ENCODE peak calls at places on chromosomes 5 and 9, in six cellular contexts. One of them, this sample, is unnamed.

GRCh38 chr5:131394128-131394527 is 130.3 kb downstream of the CDC42SE2 start:
- DNase-seq in kidney tubule cell: peak
- DNase-seq in activated T-helper 1 cell treated with anti-CD3 and anti-CD28 coated beads, Interleukin-12 subunit alpha, Interleukin-12 subunit beta, Interleukin-2, Interleukin-4 antibody, amounts not matched to agents 30 ng/mL and 10 ng/mL and 1 ng/mL, durations not matched to agents 14 hours and 24 hours and 36 hours: peak
- DNase-seq in Karpas-422: no peak
- DNase-seq in naive thymus-derived CD4-positive, alpha-beta T cell: peak
- DNase-seq in stimulated activated CD4-positive, alpha-beta T cell treated with anti-CD3 and anti-CD28 coated beads, Interleukin-15, amount 100 ng/mL, for 1 hour: no peak
- DNase-seq in this sample: no peak

GRCh38 chr9:32394381-32395049 is 10.1 kb downstream of the ACO1 start:
- DNase-seq in activated T-helper 1 cell treated with anti-CD3 and anti-CD28 coated beads, Interleukin-12 subunit alpha, Interleukin-12 subunit beta, Interleukin-2, Interleukin-4 antibody, amounts not matched to agents 30 ng/mL and 10 ng/mL and 1 ng/mL, durations not matched to agents 14 hours and 24 hours and 36 hours: no peak
- DNase-seq in naive thymus-derived CD4-positive, alpha-beta T cell: no peak
- DNase-seq in Karpas-422: peak
- DNase-seq in stimulated activated CD4-positive, alpha-beta T cell treated with anti-CD3 and anti-CD28 coated beads, Interleukin-15, amount 100 ng/mL, for 1 hour: no peak
- DNase-seq in kidney tubule cell: peak
- DNase-seq in this sample: no peak

GRCh38 chr5:15889001-15889400 is 290.6 kb downstream of the MARCHF11 start:
- DNase-seq in Karpas-422: no peak
- DNase-seq in activated T-helper 1 cell treated with anti-CD3 and anti-CD28 coated beads, Interleukin-12 subunit alpha, Interleukin-12 subunit beta, Interleukin-2, Interleukin-4 antibody, amounts not matched to agents 30 ng/mL and 10 ng/mL and 1 ng/mL, durations not matched to agents 14 hours and 24 hours and 36 hours: no peak
- DNase-seq in kidney tubule cell: peak
- DNase-seq in naive thymus-derived CD4-positive, alpha-beta T cell: no peak
- DNase-seq in stimulated activated CD4-positive, alpha-beta T cell treated with anti-CD3 and anti-CD28 coated beads, Interleukin-15, amount 100 ng/mL, for 1 hour: no peak
- DNase-seq in this sample: no peak

GRCh38 chr5:151569132-151570046 is 21.7 kb downstream of the FAT2 start:
- DNase-seq in Karpas-422: no peak
- DNase-seq in stimulated activated CD4-positive, alpha-beta T cell treated with anti-CD3 and anti-CD28 coated beads, Interleukin-15, amount 100 ng/mL, for 1 hour: no peak
- DNase-seq in activated T-helper 1 cell treated with anti-CD3 and anti-CD28 coated beads, Interleukin-12 subunit alpha, Interleukin-12 subunit beta, Interleukin-2, Interleukin-4 antibody, amounts not matched to agents 30 ng/mL and 10 ng/mL and 1 ng/mL, durations not matched to agents 14 hours and 24 hours and 36 hours: no peak
- DNase-seq in naive thymus-derived CD4-positive, alpha-beta T cell: no peak
- DNase-seq in kidney tubule cell: peak
- DNase-seq in this sample: peak

GRCh38 chr9:127407505-127407868 is 10.5 kb downstream of the SLC2A8 start:
- DNase-seq in activated T-helper 1 cell treated with anti-CD3 and anti-CD28 coated beads, Interleukin-12 subunit alpha, Interleukin-12 subunit beta, Interleukin-2, Interleukin-4 antibody, amounts not matched to agents 30 ng/mL and 10 ng/mL and 1 ng/mL, durations not matched to agents 14 hours and 24 hours and 36 hours: no peak
- DNase-seq in Karpas-422: no peak
- DNase-seq in stimulated activated CD4-positive, alpha-beta T cell treated with anti-CD3 and anti-CD28 coated beads, Interleukin-15, amount 100 ng/mL, for 1 hour: no peak
- DNase-seq in naive thymus-derived CD4-positive, alpha-beta T cell: no peak
- DNase-seq in kidney tubule cell: peak
- DNase-seq in this sample: no peak

GRCh38 chr9:70034292-70034711 is 9.3 kb upstream of the MAMDC2 start:
- DNase-seq in kidney tubule cell: peak
- DNase-seq in naive thymus-derived CD4-positive, alpha-beta T cell: no peak
- DNase-seq in stimulated activated CD4-positive, alpha-beta T cell treated with anti-CD3 and anti-CD28 coated beads, Interleukin-15, amount 100 ng/mL, for 1 hour: no peak
- DNase-seq in Karpas-422: no peak
- DNase-seq in activated T-helper 1 cell treated with anti-CD3 and anti-CD28 coated beads, Interleukin-12 subunit alpha, Interleukin-12 subunit beta, Interleukin-2, Interleukin-4 antibody, amounts not matched to agents 30 ng/mL and 10 ng/mL and 1 ng/mL, durations not matched to agents 14 hours and 24 hours and 36 hours: no peak
- DNase-seq in this sample: no peak

GRCh38 chr9:137280478-137281344 is 3.2 kb downstream of the TOR4A start:
- DNase-seq in stimulated activated CD4-positive, alpha-beta T cell treated with anti-CD3 and anti-CD28 coated beads, Interleukin-15, amount 100 ng/mL, for 1 hour: no peak
- DNase-seq in naive thymus-derived CD4-positive, alpha-beta T cell: no peak
- DNase-seq in kidney tubule cell: no peak
- DNase-seq in Karpas-422: peak
- DNase-seq in activated T-helper 1 cell treated with anti-CD3 and anti-CD28 coated beads, Interleukin-12 subunit alpha, Interleukin-12 subunit beta, Interleukin-2, Interleukin-4 antibody, amounts not matched to agents 30 ng/mL and 10 ng/mL and 1 ng/mL, durations not matched to agents 14 hours and 24 hours and 36 hours: no peak
- DNase-seq in this sample: no peak

GRCh38 chr9:72733896-72734295 is 212.5 kb downstream of the TMC1 start:
- DNase-seq in Karpas-422: no peak
- DNase-seq in stimulated activated CD4-positive, alpha-beta T cell treated with anti-CD3 and anti-CD28 coated beads, Interleukin-15, amount 100 ng/mL, for 1 hour: no peak
- DNase-seq in kidney tubule cell: no peak
- DNase-seq in naive thymus-derived CD4-positive, alpha-beta T cell: no peak
- DNase-seq in activated T-helper 1 cell treated with anti-CD3 and anti-CD28 coated beads, Interleukin-12 subunit alpha, Interleukin-12 subunit beta, Interleukin-2, Interleukin-4 antibody, amounts not matched to agents 30 ng/mL and 10 ng/mL and 1 ng/mL, durations not matched to agents 14 hours and 24 hours and 36 hours: no peak
- DNase-seq in this sample: no peak

GRCh38 chr9:14189578-14189977 is 124.4 kb downstream of the NFIB start:
- DNase-seq in activated T-helper 1 cell treated with anti-CD3 and anti-CD28 coated beads, Interleukin-12 subunit alpha, Interleukin-12 subunit beta, Interleukin-2, Interleukin-4 antibody, amounts not matched to agents 30 ng/mL and 10 ng/mL and 1 ng/mL, durations not matched to agents 14 hours and 24 hours and 36 hours: no peak
- DNase-seq in Karpas-422: no peak
- DNase-seq in kidney tubule cell: no peak
- DNase-seq in stimulated activated CD4-positive, alpha-beta T cell treated with anti-CD3 and anti-CD28 coated beads, Interleukin-15, amount 100 ng/mL, for 1 hour: no peak
- DNase-seq in naive thymus-derived CD4-positive, alpha-beta T cell: no peak
- DNase-seq in this sample: no peak